ENCODE peak calls at places on chromosomes 16 and 17, in ten cellular contexts. O, U, I, H, Y, Q, V, T, K and X are unnamed samples. For H3K27me3, the result is how much of the 10 kb centered on the place peaks cover.

GRCh38 chr17:49565948-49566491 is 9.7 kb upstream of the NXPH3 start:
- DNase-seq in O (peak), U (no peak), I (no peak), H (peak), Y (no peak), Q (peak), V (peak), T (no peak), K (no peak), X (peak)

GRCh38 chr17:40017422-40018080 is 2.3 kb downstream of the CSF3 start:
- DNase-seq in O (no peak), U (no peak), I (no peak), H (no peak), Y (no peak), Q (peak), V (no peak), T (no peak), K (no peak), X (no peak)

GRCh38 chr16:14548933-14549788 is 80.9 kb downstream of the PARN start:
- DNase-seq in O (no peak), U (no peak), I (no peak), H (no peak), Y (no peak), Q (no peak), V (peak), T (no peak), K (peak), X (no peak)

GRCh38 chr17:48161127-48161905 is 53.8 kb downstream of the SNX11 start:
- DNase-seq in O (no peak), U (no peak), I (no peak), H (no peak), Y (no peak), Q (no peak), V (no peak), T (no peak), K (no peak), X (no peak)

GRCh38 chr16:48201515-48202201 is 42.4 kb upstream of the LONP2 start:
- DNase-seq in O (no peak), U (no peak), I (no peak), H (no peak), Y (no peak), Q (no peak), V (no peak), T (no peak), K (no peak), X (no peak)

GRCh38 chr17:37191219-37191618 is 184.6 kb upstream of the C17orf78 start:
- DNase-seq in O (no peak), U (no peak), I (peak), H (no peak), Y (no peak), Q (no peak), V (peak), T (no peak), K (no peak), X (no peak)

GRCh38 chr17:10352866-10353265 is 19.9 kb downstream of the MYH13 start:
- DNase-seq in O (no peak), U (no peak), I (no peak), H (no peak), Y (no peak), Q (no peak), V (no peak), T (no peak), K (no peak), X (no peak)

GRCh38 chr17:28973414-28973813 is 22.1 kb upstream of the PHF12 start:
- DNase-seq in O (no peak), U (no peak), I (peak), H (no peak), Y (no peak), Q (no peak), V (peak), T (no peak), K (no peak), X (no peak)

GRCh38 chr17:43831633-43832032 is 1.3 kb downstream of the MPP3 start:
- DNase-seq in O (no peak), U (peak), I (no peak), H (no peak), Y (no peak), Q (no peak), V (no peak), T (no peak), K (no peak), X (no peak)

GRCh38 chr17:57286372-57287105 is 30.2 kb downstream of the MSI2 start:
- DNase-seq in O (no peak), U (peak), I (no peak), H (no peak), Y (no peak), Q (no peak), V (peak), T (no peak), K (peak), X (no peak)

GRCh38 chr16:74650966-74651567 is 15.6 kb downstream of the RFWD3 start:
- DNase-seq in O (no peak), U (peak), I (peak), H (no peak), Y (no peak), Q (no peak), V (no peak), T (no peak), K (peak), X (no peak)

GRCh38 chr17:42409467-42410351 is 13.3 kb downstream of the CAVIN1 start:
- DNase-seq in O (peak), U (no peak), I (peak), H (no peak), Y (no peak), Q (peak), V (peak), T (no peak), K (no peak), X (no peak)

DNA sequence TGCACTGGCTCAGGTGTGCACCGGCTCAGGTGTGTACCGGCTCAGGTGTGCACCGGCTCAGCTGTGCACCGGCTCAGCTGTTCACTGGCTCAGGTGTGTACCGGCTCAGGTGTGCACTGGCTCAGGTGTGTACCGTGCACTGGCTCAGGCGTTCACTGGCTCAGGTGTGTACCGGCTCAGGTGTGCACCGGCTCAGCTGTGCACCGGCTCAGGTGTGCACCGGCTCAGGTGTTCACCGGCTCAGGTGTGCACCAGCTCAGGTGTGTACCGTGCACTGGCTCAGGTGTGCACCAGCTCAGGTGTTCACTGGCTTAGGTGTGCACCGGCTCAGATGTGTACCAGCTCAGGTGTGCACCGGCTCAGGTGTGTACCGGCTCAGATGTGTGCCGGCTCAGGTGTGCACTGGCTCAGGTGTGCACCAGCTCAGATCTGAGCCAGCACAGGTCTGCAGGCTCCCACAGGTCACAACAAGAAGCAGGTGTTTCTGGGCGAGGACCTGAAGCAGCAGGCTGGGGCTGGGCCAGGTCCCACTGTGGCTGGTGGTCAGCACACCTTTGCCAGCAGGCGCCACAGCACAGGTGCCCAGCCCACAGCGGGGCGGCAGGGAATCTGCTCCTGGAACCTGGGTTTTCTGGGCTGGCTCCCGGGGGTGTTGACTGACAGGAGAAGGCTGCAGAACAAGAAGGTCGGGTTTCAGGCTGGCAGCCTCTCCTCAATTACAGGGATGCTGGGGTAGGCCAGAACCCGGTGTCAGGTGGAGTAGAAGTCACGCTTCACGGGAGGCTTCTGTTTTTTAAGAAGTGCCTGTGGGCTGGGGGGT is 17.2 kb downstream of the METRNL start:
- DNase-seq in O (no peak), U (no peak), I (no peak), H (no peak), Y (no peak), Q (no peak), V (no peak), T (no peak), K (no peak), X (no peak)
- H3K27me3 ChIP-seq in O (under half), U (under half), I (under half), H (under half), Y (under half), Q (under half), V (under half), T (under half), K (under half), X (under half)

GRCh38 chr17:44917456-44917855 is 2.2 kb upstream of the GFAP start:
- DNase-seq in O (peak), U (no peak), I (no peak), H (peak), Y (no peak), Q (no peak), V (no peak), T (no peak), K (no peak), X (no peak)

GRCh38 chr17:44918006-44918405 is 2.7 kb upstream of the GFAP start:
- DNase-seq in O (no peak), U (no peak), I (no peak), H (no peak), Y (no peak), Q (no peak), V (no peak), T (no peak), K (no peak), X (no peak)

GRCh38 chr17:44916059-44916780 is 920 bp upstream of the GFAP start:
- DNase-seq in O (no peak), U (peak), I (no peak), H (peak), Y (no peak), Q (no peak), V (no peak), T (no peak), K (no peak), X (no peak)

GRCh38 chr17:44915727-44916058 is 393 bp upstream of the GFAP start:
- DNase-seq in O (no peak), U (no peak), I (no peak), H (no peak), Y (no peak), Q (no peak), V (no peak), T (no peak), K (no peak), X (no peak)

GRCh38 chr17:44916781-44917241 is 1.5 kb upstream of the GFAP start:
- DNase-seq in O (peak), U (no peak), I (no peak), H (peak), Y (no peak), Q (no peak), V (peak), T (no peak), K (no peak), X (peak)
- H3K27ac ChIP-seq in O (peak), U (no peak), I (no peak), H (no peak), Y (no peak), Q (no peak), V (no peak), T (no peak), K (no peak), X (no peak)

GRCh38 chr16:88578446-88579313 is 8.5 kb downstream of the ZC3H18 start:
- DNase-seq in O (no peak), U (no peak), I (no peak), H (no peak), Y (no peak), Q (no peak), V (no peak), T (no peak), K (no peak), X (no peak)
- H3K27me3 ChIP-seq in O (under half), U (under half), I (under half), H (under half), Y (under half), Q (under half), V (under half), T (under half), K (under half), X (under half)

GRCh38 chr17:2085648-2085949 is 30.7 kb downstream of the HIC1 start:
- DNase-seq in O (peak), U (no peak), I (peak), H (no peak), Y (no peak), Q (peak), V (peak), T (no peak), K (no peak), X (no peak)

GRCh38 chr17:2083613-2084128 is 28.8 kb downstream of the HIC1 start:
- DNase-seq in O (no peak), U (no peak), I (peak), H (no peak), Y (no peak), Q (peak), V (no peak), T (no peak), K (no peak), X (no peak)

GRCh38 chr17:2082003-2082862 is 27.3 kb downstream of the HIC1 start:
- DNase-seq in O (no peak), U (no peak), I (peak), H (no peak), Y (no peak), Q (peak), V (no peak), T (no peak), K (no peak), X (no peak)

GRCh38 chr17:2084766-2085647 is 30.1 kb downstream of the HIC1 start:
- DNase-seq in O (peak), U (no peak), I (peak), H (no peak), Y (no peak), Q (peak), V (peak), T (no peak), K (no peak), X (no peak)

DNA sequence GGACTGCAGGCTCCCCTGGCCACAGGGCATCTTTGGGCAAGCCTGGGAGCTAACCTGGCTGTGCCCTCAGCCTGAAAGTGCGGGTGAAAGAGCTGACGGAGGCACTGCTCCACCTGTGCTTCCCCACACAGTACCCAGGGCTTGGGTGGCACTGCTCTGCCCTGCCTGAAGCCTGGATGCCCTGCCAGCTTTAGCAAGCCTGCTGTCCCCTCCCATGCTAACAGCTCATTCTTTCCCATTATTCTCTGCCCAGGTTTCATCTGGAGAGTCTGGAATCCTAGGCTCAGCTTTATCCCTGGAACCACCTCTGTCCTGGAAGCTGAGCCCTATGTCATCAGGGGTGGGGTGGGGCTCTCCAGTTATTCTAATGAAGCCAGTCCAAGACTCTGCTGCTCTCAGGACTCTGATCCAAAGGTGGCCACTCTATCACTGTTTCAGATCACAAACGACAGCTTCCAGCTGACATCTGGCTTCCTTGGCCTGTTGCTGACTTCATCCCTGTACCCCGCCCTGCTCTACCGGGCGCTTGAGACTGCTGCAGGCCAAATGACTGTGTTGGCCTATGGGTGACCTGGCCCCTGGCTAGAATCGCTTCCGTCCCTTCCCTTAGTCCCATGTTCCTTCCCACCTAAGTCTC is 29.3 kb downstream of the HIC1 start:
- DNase-seq in O (peak), U (no peak), I (peak), H (no peak), Y (no peak), Q (peak), V (peak), T (no peak), K (no peak), X (no peak)
- H3K27ac ChIP-seq in O (peak), U (no peak), I (no peak), H (peak), Y (no peak), Q (peak), V (peak), T (no peak), K (peak), X (peak)

GRCh38 chr16:23856345-23856744 is 20.6 kb downstream of the PRKCB start:
- DNase-seq in O (no peak), U (no peak), I (no peak), H (no peak), Y (no peak), Q (no peak), V (no peak), T (no peak), K (no peak), X (no peak)

GRCh38 chr16:23858496-23859062 is 22.8 kb downstream of the PRKCB start:
- DNase-seq in O (no peak), U (no peak), I (no peak), H (no peak), Y (no peak), Q (no peak), V (no peak), T (no peak), K (peak), X (no peak)

GRCh38 chr16:23855010-23855409 is 19.2 kb downstream of the PRKCB start:
- DNase-seq in O (no peak), U (no peak), I (no peak), H (no peak), Y (no peak), Q (no peak), V (no peak), T (no peak), K (no peak), X (no peak)

GRCh38 chr16:23857901-23858300 is 22.1 kb downstream of the PRKCB start:
- DNase-seq in O (no peak), U (no peak), I (no peak), H (no peak), Y (no peak), Q (no peak), V (no peak), T (no peak), K (no peak), X (no peak)

DNA sequence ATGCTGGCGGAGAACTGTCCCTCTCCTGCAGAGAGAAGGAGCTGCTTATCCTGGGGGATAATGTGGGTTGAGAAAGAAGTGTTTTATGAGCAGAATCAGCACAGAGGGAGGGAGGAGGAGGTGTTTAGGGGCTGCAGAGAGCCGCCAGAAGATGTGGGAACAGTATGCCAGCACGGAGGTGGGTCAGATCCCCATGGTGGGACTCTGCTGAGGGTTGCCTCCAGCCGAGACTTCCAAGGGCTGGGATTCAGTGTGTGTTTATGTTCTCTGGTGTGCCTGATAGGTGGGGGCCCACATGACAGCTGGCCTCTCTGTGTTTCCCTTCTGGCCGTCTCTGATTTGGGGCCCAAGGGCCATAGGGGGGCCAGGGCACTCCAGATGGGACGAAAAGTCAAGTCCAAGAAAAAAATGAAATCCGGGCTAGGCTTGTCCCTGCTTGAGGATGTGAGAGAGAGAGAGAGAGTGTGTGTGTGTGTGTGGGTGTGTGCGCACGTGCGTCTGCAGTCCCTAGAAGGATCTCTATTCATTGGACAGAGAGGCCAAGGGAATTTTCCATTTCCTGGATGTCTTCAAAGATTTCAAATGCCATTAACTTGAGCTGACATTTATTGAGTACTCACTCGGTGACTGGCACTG is 21.6 kb downstream of the PRKCB start:
- DNase-seq in O (no peak), U (peak), I (no peak), H (no peak), Y (no peak), Q (no peak), V (no peak), T (no peak), K (peak), X (no peak)
- H3K27me3 ChIP-seq in O (under half), U (under half), I (under half), H (under half), Y (under half), Q (under half), V (under half), T (under half), K (under half), X (under half)

DNA sequence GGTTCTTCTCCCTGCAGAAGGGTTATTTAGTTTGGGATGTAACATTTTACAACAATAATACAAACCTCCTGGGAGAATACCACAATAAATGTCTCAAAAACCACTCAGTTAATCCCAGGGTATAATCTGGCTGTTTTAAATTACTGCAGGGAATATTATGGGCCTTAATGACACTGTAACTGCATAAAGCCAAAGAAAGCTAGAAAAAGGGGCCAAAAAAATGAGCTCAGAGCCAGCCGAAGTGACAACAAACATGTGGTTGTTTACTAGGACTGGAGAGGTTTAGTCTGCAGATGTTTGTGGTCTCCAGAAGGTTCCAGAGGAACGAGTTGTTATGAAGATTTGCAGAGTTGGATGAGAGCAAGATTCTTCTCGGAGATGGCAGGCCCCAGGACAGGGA is 97.1 kb upstream of the AKTIP start:
- DNase-seq in O (no peak), U (no peak), I (peak), H (no peak), Y (no peak), Q (no peak), V (no peak), T (no peak), K (no peak), X (no peak)
- H3K27ac ChIP-seq in O (no peak), U (no peak), I (no peak), H (no peak), Y (no peak), Q (no peak), V (no peak), T (no peak), K (no peak), X (no peak)

GRCh38 chr16:85844786-85845185 is 45.3 kb downstream of the COX4I1 start:
- DNase-seq in O (peak), U (no peak), I (peak), H (no peak), Y (no peak), Q (no peak), V (no peak), T (no peak), K (no peak), X (no peak)

GRCh38 chr16:85842848-85843247 is 43.4 kb downstream of the COX4I1 start:
- DNase-seq in O (peak), U (no peak), I (no peak), H (no peak), Y (no peak), Q (no peak), V (no peak), T (no peak), K (no peak), X (no peak)

GRCh38 chr16:85842435-85842834 is 42.9 kb downstream of the COX4I1 start:
- DNase-seq in O (no peak), U (no peak), I (no peak), H (no peak), Y (no peak), Q (no peak), V (no peak), T (no peak), K (no peak), X (no peak)

GRCh38 chr16:85844169-85844481 is 44.6 kb downstream of the COX4I1 start:
- DNase-seq in O (no peak), U (no peak), I (no peak), H (no peak), Y (no peak), Q (no peak), V (no peak), T (no peak), K (no peak), X (no peak)

DNA sequence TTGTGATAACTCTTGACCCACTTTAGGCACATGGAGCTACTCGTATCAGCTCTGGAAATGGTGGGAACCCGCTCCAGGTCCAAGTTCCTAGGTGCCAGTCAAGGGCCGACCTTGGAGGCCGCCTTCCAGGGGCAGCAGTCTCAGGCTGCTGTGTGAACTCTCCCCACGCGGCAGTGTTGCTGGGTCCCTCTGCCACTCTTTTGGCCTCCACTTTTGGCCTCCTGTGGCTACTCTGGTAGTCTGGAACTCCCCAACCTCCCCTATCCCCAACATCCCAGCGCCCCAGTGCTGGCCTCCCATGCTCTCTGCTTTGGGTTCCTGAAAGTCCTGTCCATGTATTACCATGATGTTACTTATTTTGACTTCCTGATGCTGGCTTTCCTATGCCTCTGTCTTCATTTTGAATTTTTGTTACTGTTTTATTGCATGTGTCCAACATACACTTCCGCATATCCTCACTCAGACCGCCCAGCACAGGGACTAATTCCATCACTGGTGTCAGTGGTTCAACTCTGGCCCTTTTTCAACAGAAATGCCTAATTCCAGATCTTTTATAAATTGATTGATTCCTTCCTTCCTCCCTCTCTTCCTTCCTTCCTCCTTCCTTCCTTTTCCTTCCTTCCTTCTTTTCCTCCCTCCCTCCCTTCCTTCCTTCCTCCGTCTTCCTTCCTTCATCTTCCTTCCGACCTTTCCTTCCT is 44.1 kb downstream of the COX4I1 start:
- DNase-seq in O (peak), U (no peak), I (no peak), H (no peak), Y (no peak), Q (no peak), V (no peak), T (no peak), K (no peak), X (peak)
- H3K27me3 ChIP-seq in O (under half), U (under half), I (under half), H (under half), Y (under half), Q (under half), V (under half), T (under half), K (under half), X (under half)